ENCODE peak calls at places on chromosomes 11 and 22, in eight cellular contexts. K is uterus; B is heart left ventricle; F is left ventricle myocardium inferior; R is CD4-positive, CD25-positive, alpha-beta regulatory T cell; Y is esophagus squamous epithelium; M is sigmoid colon; E is BE2C. H is an unnamed sample.
A peak's percentile ranks its signal among the peaks of the same experiment; 100 is the strongest.

GRCh38 chr11:79101736-79102135 is 339.1 kb downstream of the TENM4 start:
- DNase-seq in F (no peak), E (no peak), K (no peak), M (no peak), R (no peak), Y (no peak), B (no peak), H (no peak)

GRCh38 chr11:61888043-61888442 is 3.3 kb downstream of the FADS3 start:
- DNase-seq in M (peak; percentile 91), E (no peak), B (peak; percentile 90), K (peak; percentile 67), R (no peak), Y (no peak), F (peak; percentile 87), H (peak; percentile 69)

GRCh38 chr11:95245038-95245437 is 14.0 kb upstream of the SESN3 start:
- DNase-seq in K (no peak), R (no peak), M (no peak), Y (no peak), F (no peak), B (no peak), E (no peak), H (no peak)

GRCh38 chr11:66046901-66047300 is 2.1 kb downstream of the GAL3ST3 start:
- DNase-seq in B (no peak), E (no peak), R (no peak), M (no peak), Y (no peak), K (no peak), F (no peak), H (no peak)

GRCh38 chr11:78371221-78371899 is 46.3 kb downstream of the GAB2 start:
- DNase-seq in B (no peak), E (no peak), R (no peak), K (no peak), M (no peak), Y (no peak), F (no peak), H (peak; percentile 58)

GRCh38 chr22:26547426-26547825 is 35.2 kb upstream of the TFIP11 start:
- DNase-seq in E (no peak), F (no peak), R (no peak), M (no peak), Y (no peak), K (no peak), B (no peak), H (no peak)

GRCh38 chr22:35842954-35843353 is 125.3 kb downstream of the APOL5 start:
- DNase-seq in R (no peak), E (peak; percentile 68), M (no peak), K (no peak), F (no peak), B (no peak), Y (no peak), H (peak; percentile 54)

GRCh38 chr22:34975721-34976120 is 90.2 kb upstream of the ISX start:
- DNase-seq in R (no peak), F (no peak), B (no peak), Y (no peak), M (no peak), K (no peak), E (no peak), H (no peak)

GRCh38 chr11:87235366-87235765 is 197.6 kb downstream of the TMEM135 start:
- DNase-seq in F (no peak), K (no peak), E (no peak), Y (no peak), M (no peak), R (no peak), B (no peak), H (no peak)

GRCh38 chr11:78583889-78584288 is 9.2 kb upstream of the NARS2 start:
- DNase-seq in K (no peak), E (no peak), M (no peak), Y (no peak), B (no peak), F (no peak), R (no peak), H (no peak)

GRCh38 chr22:45208993-45209838 is 31.5 kb downstream of the KIAA0930 start:
- DNase-seq in F (no peak), R (no peak), E (peak; percentile 93), M (peak; percentile 68), Y (no peak), B (no peak), K (no peak), H (no peak)

GRCh38 chr22:33674357-33674756 is 245.9 kb downstream of the LARGE1 start:
- DNase-seq in R (no peak), M (no peak), B (no peak), Y (no peak), K (no peak), F (no peak), E (no peak), H (no peak)

GRCh38 chr11:32858731-32859130 is 29.0 kb downstream of the PRRG4 start:
- DNase-seq in E (no peak), R (no peak), B (no peak), M (no peak), F (no peak), Y (no peak), K (no peak), H (no peak)

GRCh38 chr11:368414-369335 is 624 bp upstream of the B4GALNT4 start:
- DNase-seq in Y (no peak), E (no peak), R (no peak), F (peak; percentile 13), M (no peak), B (no peak), K (no peak), H (no peak)

GRCh38 chr11:125874556-125875124 is 12.8 kb upstream of the HYLS1 start:
- DNase-seq in B (peak; percentile 55), R (peak; percentile 11), Y (no peak), F (peak; percentile 25), K (peak; percentile 45), E (peak; percentile 74), M (peak; percentile 69), H (peak; percentile 89)

GRCh38 chr11:27497284-27497866 is 9.2 kb downstream of the LIN7C start:
- DNase-seq in K (no peak), M (no peak), Y (no peak), B (no peak), E (no peak), R (no peak), F (no peak), H (no peak)

GRCh38 chr22:43889366-43890253 is 2.2 kb downstream of the PNPLA5 start:
- DNase-seq in B (no peak), E (no peak), Y (no peak), M (peak; percentile 39), R (no peak), K (no peak), F (no peak), H (no peak)

GRCh38 chr22:25201557-25202273 is 2.1 kb downstream of the CRYBB3 start:
- DNase-seq in Y (no peak), K (no peak), E (no peak), B (no peak), M (no peak), F (no peak), R (no peak), H (no peak)

GRCh38 chr22:48441553-48441850 is 1386.2 kb downstream of the BRD1 start:
- DNase-seq in R (no peak), B (no peak), F (no peak), E (no peak), M (no peak), Y (no peak), K (no peak), H (no peak)

GRCh38 chr22:48442663-48443062 is 1385.0 kb downstream of the BRD1 start:
- DNase-seq in R (no peak), Y (no peak), K (no peak), B (no peak), F (no peak), E (no peak), M (no peak), H (no peak)

GRCh38 chr22:48445113-48445827 is 1382.4 kb downstream of the BRD1 start:
- DNase-seq in M (no peak), R (no peak), E (no peak), Y (no peak), F (no peak), B (no peak), K (no peak), H (no peak)

GRCh38 chr22:48444320-48445112 is 1383.2 kb downstream of the BRD1 start:
- DNase-seq in M (no peak), E (no peak), R (no peak), K (no peak), Y (no peak), B (no peak), F (no peak), H (no peak)

GRCh38 chr22:48443680-48444079 is 1384.0 kb downstream of the BRD1 start:
- DNase-seq in M (no peak), K (no peak), Y (no peak), B (no peak), R (no peak), E (no peak), F (no peak), H (no peak)
- H3K9me3 ChIP-seq in M (no peaks in the 10 kb centered on the region), K (no peaks in the 10 kb centered on the region), Y (no peaks in the 10 kb centered on the region), B (no peaks in the 10 kb centered on the region), R (no peaks in the 10 kb centered on the region), E (peaks cover 3% of the 10 kb centered on the region), F (no peaks in the 10 kb centered on the region), H (no peaks in the 10 kb centered on the region)

DNA sequence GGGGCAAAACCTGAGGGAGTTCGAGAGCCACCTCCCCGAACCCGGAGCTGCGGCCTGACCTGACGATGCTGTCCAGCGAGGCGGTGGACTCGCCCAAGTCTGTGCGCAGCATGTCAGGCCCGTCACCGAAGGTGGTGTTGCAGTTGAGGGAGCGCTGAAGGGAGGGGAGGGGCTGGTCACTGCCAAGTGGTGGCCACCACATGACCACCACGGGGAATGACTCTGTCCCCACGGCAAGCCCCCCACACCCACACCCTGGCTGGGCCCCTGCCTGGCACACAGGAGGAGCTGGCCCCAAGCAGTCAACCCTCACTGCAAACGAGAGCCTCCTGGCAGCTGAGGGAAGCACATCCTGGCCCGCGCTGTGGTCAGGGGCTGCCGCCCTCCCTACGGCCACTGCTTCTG is 30.8 kb downstream of the TRMU start:
- DNase-seq in Y (no peak), K (no peak), R (no peak), F (no peak), E (no peak), B (no peak), M (no peak), H (no peak)
- H3K9me3 ChIP-seq in Y (no peaks in the 10 kb centered on the region), K (no peaks in the 10 kb centered on the region), R (no peaks in the 10 kb centered on the region), F (no peaks in the 10 kb centered on the region), E (no peaks in the 10 kb centered on the region), B (no peaks in the 10 kb centered on the region), M (no peaks in the 10 kb centered on the region), H (no peaks in the 10 kb centered on the region)

GRCh38 chr11:1414650-1415049 is 24.9 kb downstream of the BRSK2 start:
- DNase-seq in M (no peak), R (no peak), E (no peak), K (no peak), F (no peak), B (no peak), Y (no peak), H (no peak)
- H3K9me3 ChIP-seq in M (peaks cover 24% of the 10 kb centered on the region), R (peaks cover 10% of the 10 kb centered on the region), E (no peaks in the 10 kb centered on the region), K (peaks cover 30% of the 10 kb centered on the region), F (peaks cover 42% of the 10 kb centered on the region), B (peaks cover 29% of the 10 kb centered on the region), Y (peaks cover 46% of the 10 kb centered on the region), H (peaks cover 9% of the 10 kb centered on the region)

DNA sequence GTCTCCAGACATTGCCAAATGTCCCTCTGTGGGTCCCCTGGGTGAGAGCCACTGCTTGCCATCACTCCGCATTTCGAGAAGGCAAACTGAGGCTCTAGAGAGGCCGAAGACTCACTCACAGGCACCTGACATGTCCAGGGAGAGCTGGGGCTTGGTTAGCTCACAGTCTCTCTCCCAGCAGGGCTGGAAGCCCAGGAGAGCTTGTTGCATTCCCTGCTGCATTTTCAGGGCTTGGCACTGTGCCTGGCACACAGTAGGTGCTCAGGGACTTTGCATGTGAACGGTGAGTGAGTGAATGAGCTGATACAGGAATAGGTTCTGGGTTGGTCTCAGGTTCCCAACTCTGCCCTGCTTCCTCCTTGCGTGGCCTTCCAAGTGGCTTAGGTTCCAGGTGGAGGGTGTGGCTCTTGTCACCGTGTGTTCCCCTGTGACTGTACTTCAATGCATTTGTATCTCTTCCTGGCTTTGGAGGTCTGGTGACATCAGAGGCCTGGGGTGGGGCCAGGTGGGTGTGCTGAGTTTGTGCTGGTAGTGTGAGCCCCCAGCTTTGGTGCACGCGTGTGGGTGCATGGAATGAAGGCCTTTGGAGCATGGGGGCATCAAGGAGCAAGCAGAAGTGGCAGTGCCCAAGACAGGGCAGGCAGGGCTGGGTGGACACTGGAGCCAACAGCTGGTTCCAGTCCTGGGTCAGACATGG is 18.4 kb upstream of the SMIM38 start:
- DNase-seq in Y (no peak), B (no peak), E (no peak), F (no peak), R (no peak), M (no peak), K (no peak), H (no peak)
- H3K9me3 ChIP-seq in Y (no peaks in the 10 kb centered on the region), B (peaks cover 7% of the 10 kb centered on the region), E (no peaks in the 10 kb centered on the region), F (peaks cover 10% of the 10 kb centered on the region), R (no peaks in the 10 kb centered on the region), M (no peaks in the 10 kb centered on the region), K (no peaks in the 10 kb centered on the region), H (no peaks in the 10 kb centered on the region)

H was measured in SJCRH30.